ENCODE peak calls at places on chromosomes 5 and 9, in four cellular contexts. S, Y, J and Q are unnamed samples.

GRCh38 chr9:93091453-93092081 is 4.5 kb upstream of the CARD19 start:
- DNase-seq in S (no peak), Y (no peak), J (no peak), Q (no peak)

GRCh38 chr9:137550958-137551655 is 572 bp upstream of the MRPL41 start:
- DNase-seq in S (no peak), Y (no peak), J (no peak), Q (no peak)

GRCh38 chr5:178590924-178591423 is 781 bp upstream of the COL23A1 start:
- DNase-seq in S (no peak), Y (peak; percentile 18), J (no peak), Q (no peak)

GRCh38 chr9:37497320-37497719 is 11.6 kb downstream of the POLR1E start:
- DNase-seq in S (no peak), Y (no peak), J (no peak), Q (no peak)

GRCh38 chr5:175718401-175719108 is 60.7 kb downstream of the HRH2 start:
- DNase-seq in S (peak; percentile 23), Y (peak; percentile 40), J (no peak), Q (no peak)

GRCh38 chr5:42377496-42377895 is 45.7 kb upstream of the GHR start:
- DNase-seq in S (no peak), Y (no peak), J (no peak), Q (no peak)

GRCh38 chr9:128945798-128946501 is 1.5 kb downstream of the DOLK start:
- DNase-seq in S (no peak), Y (no peak), J (no peak), Q (no peak)

GRCh38 chr9:98943682-98944129 is at the start of gene COL15A1:
- DNase-seq in S (no peak), Y (no peak), J (no peak), Q (no peak)

GRCh38 chr5:34488984-34489383 is 167.1 kb upstream of the RAI14 start:
- DNase-seq in S (no peak), Y (no peak), J (no peak), Q (no peak)

GRCh38 chr5:2747372-2748179 is 3.9 kb downstream of the IRX2 start:
- DNase-seq in S (no peak), Y (no peak), J (no peak), Q (no peak)

GRCh38 chr5:143577554-143577953 is 174.1 kb upstream of the NR3C1 start:
- DNase-seq in S (no peak), Y (no peak), J (no peak), Q (no peak)

GRCh38 chr5:58944221-58944620 is 361.3 kb downstream of the RAB3C start:
- DNase-seq in S (no peak), Y (no peak), J (no peak), Q (no peak)